ENCODE peak calls at places on chromosomes 13 and 19, in ten cellular contexts. S is heart right ventricle, O is tibial artery, T is adipocyte, L is psoas muscle, V is Caco-2, H is Peyer's patch, G is left ventricle myocardium inferior, M is uterus, Q is fibroblast of lung. F is an unnamed sample.
A peak's percentile ranks its signal among the peaks of the same experiment; 100 is the strongest.

GRCh38 chr19:20661150-20661819 is at the start of gene ZNF626:
- DNase-seq in T (peak; percentile 95), L (peak; percentile 97), M (peak; percentile 98), V (no peak), S (peak; percentile 99), O (peak; percentile 98), G (peak; percentile 97), H (peak; percentile 98), Q (peak; percentile 99), F (peak; percentile 100)

GRCh38 chr13:20990910-20991525 is 70.4 kb downstream of the LATS2 start:
- DNase-seq in M (no peak), L (peak; percentile 59), T (no peak), O (no peak), S (no peak), H (no peak), Q (no peak), V (no peak), G (no peak), F (no peak)

GRCh38 chr19:43806848-43807247 is 4.6 kb upstream of the LYPD5 start:
- DNase-seq in L (no peak), T (no peak), V (no peak), G (no peak), O (no peak), S (no peak), Q (no peak), H (no peak), M (no peak), F (no peak)

GRCh38 chr13:36750461-36750860 is 68.6 kb upstream of the RFXAP start:
- DNase-seq in O (no peak), T (no peak), V (no peak), L (no peak), S (no peak), H (no peak), G (no peak), M (no peak), Q (no peak), F (no peak)

GRCh38 chr19:13077233-13077632 is 25.4 kb downstream of the LYL1 start:
- DNase-seq in L (no peak), Q (peak; percentile 39), S (no peak), M (no peak), T (no peak), V (no peak), G (no peak), H (no peak), O (no peak), F (no peak)

GRCh38 chr13:45872574-45872973 is 21.0 kb upstream of the SIAH3 start:
- DNase-seq in H (no peak), M (no peak), T (no peak), V (no peak), L (no peak), G (no peak), S (no peak), O (no peak), Q (peak; percentile 34), F (no peak)

GRCh38 chr19:30673336-30673735 is 301.2 kb downstream of the ZNF536 start:
- DNase-seq in Q (no peak), S (no peak), G (no peak), O (no peak), H (no peak), M (no peak), L (no peak), V (no peak), T (no peak), F (no peak)

GRCh38 chr19:35351441-35352176 is 3.9 kb downstream of the FFAR1 start:
- DNase-seq in L (no peak), T (no peak), G (no peak), H (peak; percentile 43), S (no peak), M (no peak), V (no peak), Q (no peak), O (no peak), F (no peak)

GRCh38 chr19:6663236-6664187 is 6.4 kb downstream of the TNFSF14 start:
- DNase-seq in H (no peak), M (no peak), O (no peak), T (no peak), L (no peak), Q (no peak), V (no peak), G (no peak), S (no peak), F (no peak)

GRCh38 chr13:33017410-33017929 is 1.2 kb downstream of the KL start:
- DNase-seq in H (peak; percentile 53), O (peak; percentile 69), T (no peak), L (peak; percentile 65), Q (peak; percentile 16), G (peak; percentile 48), M (peak; percentile 41), V (peak; percentile 66), S (peak; percentile 62), F (peak; percentile 46)

GRCh38 chr19:15666883-15667282 is 6.0 kb upstream of the CYP4F12 start:
- DNase-seq in H (peak; percentile 86), L (no peak), V (no peak), Q (no peak), G (no peak), T (no peak), M (no peak), O (no peak), S (no peak), F (no peak)
- H3K9me3 ChIP-seq in H (no peaks in the 10 kb centered on the region), L (peaks cover 7% of the 10 kb centered on the region), V (no peaks in the 10 kb centered on the region), Q (no peaks in the 10 kb centered on the region), G (no peaks in the 10 kb centered on the region), T (no peaks in the 10 kb centered on the region), M (no peaks in the 10 kb centered on the region), O (no peaks in the 10 kb centered on the region), S (no peaks in the 10 kb centered on the region), F (no peaks in the 10 kb centered on the region)

GRCh38 chr19:45508681-45508930 is 1.3 kb downstream of the VASP start:
- DNase-seq in T (no peak), L (no peak), G (no peak), O (no peak), S (peak; percentile 66), M (no peak), V (no peak), Q (no peak), H (no peak), F (no peak)
- H3K4me1 ChIP-seq in T (peaks cover 13% of the 10 kb centered on the region), L (peaks cover 8% of the 10 kb centered on the region), G (peaks cover 76% of the 10 kb centered on the region), O (peaks cover 34% of the 10 kb centered on the region), S (peaks cover 35% of the 10 kb centered on the region), M (no peaks in the 10 kb centered on the region), V (peaks cover 13% of the 10 kb centered on the region), Q (peaks cover 12% of the 10 kb centered on the region), H (no peaks in the 10 kb centered on the region), F (peaks cover 22% of the 10 kb centered on the region)

DNA sequence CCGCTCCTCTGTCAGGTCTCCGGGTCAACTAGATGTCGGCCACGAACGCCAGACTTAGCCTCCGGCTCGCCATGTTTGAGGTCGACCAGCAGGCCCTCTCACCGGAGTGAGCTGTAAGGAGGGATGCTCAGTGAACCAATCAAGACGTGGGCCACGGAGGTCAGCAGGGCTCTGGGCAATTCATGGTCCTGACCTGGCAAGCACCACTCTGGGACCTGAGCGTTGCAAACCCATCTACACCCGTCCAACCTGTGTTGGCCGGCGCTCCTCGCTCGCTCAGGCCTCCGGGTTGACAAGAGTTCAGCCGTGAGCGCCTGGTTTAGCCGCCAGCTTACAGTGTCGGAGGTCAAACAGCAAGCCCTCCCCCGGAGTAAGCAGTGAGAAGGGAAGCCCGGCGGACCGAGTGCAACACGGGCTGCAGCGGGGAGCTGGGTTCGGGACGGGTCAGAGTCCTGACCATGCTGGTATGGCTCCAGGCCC is 1361.9 kb downstream of the UQCRFS1 start:
- DNase-seq in L (no peak), O (no peak), T (no peak), V (no peak), S (no peak), M (no peak), H (no peak), Q (no peak), G (no peak), F (no peak)
- H3K9me3 ChIP-seq in L (no peaks in the 10 kb centered on the region), O (peaks cover 27% of the 10 kb centered on the region), T (peaks cover 13% of the 10 kb centered on the region), V (peaks cover 10% of the 10 kb centered on the region), S (peaks cover 11% of the 10 kb centered on the region), M (no peaks in the 10 kb centered on the region), H (no peaks in the 10 kb centered on the region), Q (no peaks in the 10 kb centered on the region), G (peaks cover 39% of the 10 kb centered on the region), F (no peaks in the 10 kb centered on the region)

DNA sequence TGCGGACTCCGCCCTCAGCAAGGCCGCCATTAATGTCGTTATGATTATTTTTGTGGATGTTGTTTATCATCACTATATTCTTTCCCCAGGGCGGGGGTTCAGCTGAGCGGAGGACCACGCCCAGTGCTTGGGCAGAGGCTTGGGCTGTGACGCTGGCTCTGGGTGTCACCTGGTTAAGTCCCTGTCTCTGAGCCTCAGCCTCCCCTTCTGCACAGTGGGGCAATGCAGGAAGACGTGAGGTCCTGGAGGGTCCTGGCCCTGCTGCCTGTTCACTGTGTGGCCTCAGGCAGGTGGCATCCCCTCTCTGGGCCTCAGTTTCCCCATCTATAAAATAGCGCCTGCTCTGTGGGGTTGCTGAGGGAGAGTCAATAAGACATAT is 32.5 kb downstream of the NFIC start:
- DNase-seq in S (no peak), G (no peak), V (no peak), H (no peak), T (no peak), O (no peak), Q (no peak), M (no peak), L (no peak), F (no peak)
- H3K4me1 ChIP-seq in S (peaks cover 35% of the 10 kb centered on the region), G (peaks cover 80% of the 10 kb centered on the region), V (peaks cover 3% of the 10 kb centered on the region), H (no peaks in the 10 kb centered on the region), T (peaks cover 34% of the 10 kb centered on the region), O (peaks cover 78% of the 10 kb centered on the region), Q (peaks cover 25% of the 10 kb centered on the region), M (peaks cover 5% of the 10 kb centered on the region), L (peaks cover 68% of the 10 kb centered on the region), F (peaks cover 41% of the 10 kb centered on the region)

GRCh38 chr13:41111454-41111853 is 21.1 kb downstream of the KBTBD6 start:
- DNase-seq in H (no peak), G (no peak), Q (peak; percentile 50), M (peak; percentile 33), O (no peak), S (no peak), L (no peak), T (peak; percentile 8), V (no peak), F (no peak)

GRCh38 chr13:41107584-41108014 is 25.0 kb downstream of the KBTBD6 start:
- DNase-seq in T (no peak), S (no peak), O (no peak), G (no peak), L (no peak), Q (no peak), H (no peak), M (no peak), V (peak; percentile 13), F (no peak)

GRCh38 chr13:41107104-41107571 is 25.5 kb downstream of the KBTBD6 start:
- DNase-seq in M (no peak), L (no peak), H (no peak), S (no peak), Q (no peak), V (no peak), G (no peak), O (no peak), T (no peak), F (no peak)
- H3K9me3 ChIP-seq in M (no peaks in the 10 kb centered on the region), L (no peaks in the 10 kb centered on the region), H (no peaks in the 10 kb centered on the region), S (no peaks in the 10 kb centered on the region), Q (no peaks in the 10 kb centered on the region), V (peaks cover 5% of the 10 kb centered on the region), G (peaks cover 2% of the 10 kb centered on the region), O (no peaks in the 10 kb centered on the region), T (no peaks in the 10 kb centered on the region), F (no peaks in the 10 kb centered on the region)